ENCODE peak calls at places on chromosomes 4 and X, in four cellular contexts. One of them, this sample, is unnamed.

GRCh38 chrX:103215768-103216085 is 819 bp downstream of the BEX4 start:
- DNase-seq in K562: no peak
- DNase-seq in neural progenitor cell: no peak
- DNase-seq in endothelial cell of umbilical vein: peak; percentile 20
- DNase-seq in this sample: no peak

GRCh38 chrX:124736553-124737240 is 390.3 kb downstream of the SH2D1A start:
- DNase-seq in K562: no peak
- DNase-seq in neural progenitor cell: peak; percentile 60
- DNase-seq in endothelial cell of umbilical vein: no peak
- DNase-seq in this sample: no peak

GRCh38 chrX:153780678-153781427 is at the start of gene SRPK3:
- DNase-seq in K562: no peak
- DNase-seq in neural progenitor cell: no peak
- DNase-seq in endothelial cell of umbilical vein: no peak
- DNase-seq in this sample: no peak

GRCh38 chrX:78375894-78376293 is 48.5 kb upstream of the CYSLTR1 start:
- DNase-seq in K562: no peak
- DNase-seq in neural progenitor cell: no peak
- DNase-seq in endothelial cell of umbilical vein: no peak
- DNase-seq in this sample: peak; percentile 23

GRCh38 chr4:127788517-127788916 is 6.4 kb downstream of the HSPA4L start:
- DNase-seq in K562: no peak
- DNase-seq in neural progenitor cell: peak; percentile 14
- DNase-seq in endothelial cell of umbilical vein: no peak
- DNase-seq in this sample: no peak

GRCh38 chr4:108378164-108378563 is 209.4 kb upstream of the LEF1 start:
- DNase-seq in K562: no peak
- DNase-seq in neural progenitor cell: no peak
- DNase-seq in endothelial cell of umbilical vein: no peak
- DNase-seq in this sample: no peak

GRCh38 chr4:123398803-123399637 is 2.4 kb downstream of the SPRY1 start:
- DNase-seq in K562: no peak
- DNase-seq in neural progenitor cell: peak; percentile 79
- DNase-seq in endothelial cell of umbilical vein: peak; percentile 80
- DNase-seq in this sample: no peak

GRCh38 chr4:123640271-123640670 is 243.7 kb downstream of the SPRY1 start:
- DNase-seq in K562: no peak
- DNase-seq in neural progenitor cell: no peak
- DNase-seq in endothelial cell of umbilical vein: peak; percentile 14
- DNase-seq in this sample: peak; percentile 17

GRCh38 chrX:24659106-24659505 is 12.0 kb upstream of the PCYT1B start:
- DNase-seq in K562: no peak
- DNase-seq in neural progenitor cell: no peak
- DNase-seq in endothelial cell of umbilical vein: no peak
- DNase-seq in this sample: no peak

DNA sequence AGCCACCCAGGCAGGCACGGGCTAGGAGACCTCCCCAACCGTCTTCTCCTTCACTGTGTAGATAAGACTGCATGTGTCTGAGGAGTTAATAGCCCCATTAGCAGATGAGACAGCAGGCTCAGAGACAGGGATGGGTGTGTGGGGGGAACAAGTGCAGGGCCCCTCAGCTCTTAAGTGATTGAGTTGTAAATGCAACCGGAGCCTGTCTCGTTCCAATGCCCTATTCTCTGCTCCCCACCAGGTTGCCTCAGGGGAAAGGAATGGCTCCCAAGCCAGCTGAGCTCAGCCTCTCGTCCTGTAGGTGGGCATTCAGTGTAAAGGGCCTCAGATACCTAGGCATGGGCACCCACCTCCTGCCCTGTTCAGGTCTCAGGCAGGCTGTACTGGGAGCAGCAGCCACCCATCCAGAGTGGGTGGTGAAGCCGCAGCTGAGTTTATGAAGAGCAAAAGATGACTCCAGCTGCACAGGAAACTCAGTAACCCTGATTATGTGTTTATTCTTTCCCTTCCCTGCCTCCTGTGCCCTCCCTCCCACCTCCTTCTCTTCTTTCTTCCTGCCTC is 87.3 kb downstream of the PJA1 start:
- DNase-seq in K562: no peak
- DNase-seq in neural progenitor cell: no peak
- DNase-seq in endothelial cell of umbilical vein: no peak
- DNase-seq in this sample: no peak
- H3K27me3 ChIP-seq in K562: no peaks in the 10 kb centered on the region
- H3K27me3 ChIP-seq in neural progenitor cell: no peaks in the 10 kb centered on the region
- H3K27me3 ChIP-seq in endothelial cell of umbilical vein: no peaks in the 10 kb centered on the region
- H3K27me3 ChIP-seq in this sample: no peaks in the 10 kb centered on the region

GRCh38 chr4:87018751-87019150 is 83.9 kb downstream of the AFF1 start:
- DNase-seq in K562: no peak
- DNase-seq in neural progenitor cell: no peak
- DNase-seq in endothelial cell of umbilical vein: no peak
- DNase-seq in this sample: no peak
- H3K4me3 ChIP-seq in K562: no peak overlapping the region
- H3K4me3 ChIP-seq in neural progenitor cell: no peak overlapping the region
- H3K4me3 ChIP-seq in endothelial cell of umbilical vein: no peak overlapping the region
- H3K4me3 ChIP-seq in this sample: no peak overlapping the region

GRCh38 chr4:10111067-10111801 is 5.4 kb downstream of the WDR1 start:
- DNase-seq in K562: no peak
- DNase-seq in neural progenitor cell: no peak
- DNase-seq in endothelial cell of umbilical vein: no peak
- DNase-seq in this sample: no peak
- H3K79me2 ChIP-seq in K562: peaks cover 99% of the 10 kb centered on the region
- H3K79me2 ChIP-seq in neural progenitor cell: peaks cover 100% of the 10 kb centered on the region
- H3K79me2 ChIP-seq in endothelial cell of umbilical vein: peaks cover 98% of the 10 kb centered on the region
- H3K79me2 ChIP-seq in this sample: peaks cover 95% of the 10 kb centered on the region

GRCh38 chrX:50107470-50107869 is 93.3 kb downstream of the AKAP4 start:
- DNase-seq in K562: no peak
- DNase-seq in neural progenitor cell: no peak
- DNase-seq in endothelial cell of umbilical vein: no peak
- DNase-seq in this sample: no peak
- H3K27me3 ChIP-seq in K562: no peaks in the 10 kb centered on the region
- H3K27me3 ChIP-seq in neural progenitor cell: no peaks in the 10 kb centered on the region
- H3K27me3 ChIP-seq in endothelial cell of umbilical vein: no peaks in the 10 kb centered on the region
- H3K27me3 ChIP-seq in this sample: no peaks in the 10 kb centered on the region

GRCh38 chr4:2061208-2062131 is 2.3 kb downstream of the NAT8L start:
- DNase-seq in K562: no peak
- DNase-seq in neural progenitor cell: no peak
- DNase-seq in endothelial cell of umbilical vein: no peak
- DNase-seq in this sample: no peak

GRCh38 chr4:2060578-2061207 is 1.6 kb downstream of the NAT8L start:
- DNase-seq in K562: no peak
- DNase-seq in neural progenitor cell: peak; percentile 65
- DNase-seq in endothelial cell of umbilical vein: no peak
- DNase-seq in this sample: no peak

GRCh38 chr4:2058264-2059033 is 678 bp upstream of the NAT8L start:
- DNase-seq in K562: peak; percentile 80
- DNase-seq in neural progenitor cell: peak; percentile 72
- DNase-seq in endothelial cell of umbilical vein: no peak
- DNase-seq in this sample: no peak

GRCh38 chr4:2059034-2059725 is at the start of gene NAT8L:
- DNase-seq in K562: peak; percentile 84
- DNase-seq in neural progenitor cell: peak; percentile 86
- DNase-seq in endothelial cell of umbilical vein: no peak
- DNase-seq in this sample: no peak

DNA sequence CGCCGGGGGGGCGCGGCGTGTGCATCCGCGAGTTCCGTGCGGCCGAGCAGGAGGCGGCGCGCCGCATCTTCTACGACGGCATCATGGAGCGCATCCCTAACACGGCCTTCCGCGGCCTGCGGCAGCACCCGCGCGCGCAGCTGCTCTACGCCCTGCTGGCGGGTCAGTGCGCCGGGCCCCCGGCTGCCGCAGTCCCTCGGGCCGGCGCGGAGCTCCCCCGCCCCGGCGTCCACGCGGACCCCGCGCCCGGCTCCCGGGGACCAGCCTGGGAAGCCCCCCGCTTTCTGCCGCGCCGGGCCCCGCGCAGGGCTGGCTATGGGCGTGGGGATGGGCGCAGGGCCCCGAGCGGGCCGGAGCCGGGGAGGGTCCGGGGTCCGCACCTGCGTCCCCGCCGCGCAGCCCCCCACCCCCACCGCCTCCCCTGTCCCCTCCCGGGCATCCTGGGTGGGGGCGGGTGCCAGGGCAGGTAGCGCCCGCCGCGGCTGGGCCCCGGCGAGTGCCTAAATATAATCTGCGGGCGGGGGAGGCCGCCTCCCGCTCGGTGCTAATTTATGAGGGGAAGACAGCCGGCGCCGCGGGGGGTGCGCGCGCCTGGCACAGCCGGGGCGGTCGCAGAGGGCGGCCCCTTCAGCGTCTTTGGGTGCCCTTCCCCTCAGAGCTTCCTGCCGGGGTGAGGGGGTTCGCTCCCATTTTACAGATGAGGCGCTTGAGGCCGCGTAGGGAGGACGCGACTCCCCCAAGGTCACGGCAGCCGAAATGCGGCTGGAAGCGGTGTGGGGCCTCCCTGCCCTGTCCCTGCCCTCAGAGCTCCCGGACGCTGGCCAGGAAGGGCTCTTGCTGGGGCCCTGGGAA is 825 bp downstream of the NAT8L start:
- DNase-seq in K562: no peak
- DNase-seq in neural progenitor cell: peak; percentile 68
- DNase-seq in endothelial cell of umbilical vein: no peak
- DNase-seq in this sample: no peak
- H3K4me3 ChIP-seq in K562: peak overlapping the region; percentile 25
- H3K4me3 ChIP-seq in neural progenitor cell: peak overlapping the region; percentile 40
- H3K4me3 ChIP-seq in endothelial cell of umbilical vein: no peak overlapping the region
- H3K4me3 ChIP-seq in this sample: no peak overlapping the region

GRCh38 chrX:120457766-120458180 is 11.3 kb downstream of the LAMP2 start:
- DNase-seq in K562: no peak
- DNase-seq in neural progenitor cell: no peak
- DNase-seq in endothelial cell of umbilical vein: no peak
- DNase-seq in this sample: peak; percentile 60
- H3K79me2 ChIP-seq in K562: peaks cover 46% of the 10 kb centered on the region
- H3K79me2 ChIP-seq in neural progenitor cell: no peaks in the 10 kb centered on the region
- H3K79me2 ChIP-seq in endothelial cell of umbilical vein: peaks cover 45% of the 10 kb centered on the region
- H3K79me2 ChIP-seq in this sample: peaks cover 38% of the 10 kb centered on the region

GRCh38 chr4:158768577-158769174 is at the start of gene FNIP2:
- DNase-seq in K562: peak; percentile 95
- DNase-seq in neural progenitor cell: peak; percentile 93
- DNase-seq in endothelial cell of umbilical vein: peak; percentile 80
- DNase-seq in this sample: no peak
- H3K27me3 ChIP-seq in K562: no peaks in the 10 kb centered on the region
- H3K27me3 ChIP-seq in neural progenitor cell: peaks cover 36% of the 10 kb centered on the region
- H3K27me3 ChIP-seq in endothelial cell of umbilical vein: no peaks in the 10 kb centered on the region
- H3K27me3 ChIP-seq in this sample: no peaks in the 10 kb centered on the region